ENCODE peak calls at places on chromosomes 7 and 10, in ten cellular contexts. X is immature natural killer cell; H is activated naive CD8-positive, alpha-beta T cell treated with anti-CD3 and anti-CD28 coated beads, Interleukin-2, amount 50 U/mL, for 24 hours; K is right atrium auricular region; R is aorta; F is spleen; D is AG04449; S is NCI-H2081; W is iPS DF 19.7; O is effector memory CD8-positive, alpha-beta T cell. L is an unnamed sample.

GRCh38 chr10:59098387-59098786 is 78.1 kb upstream of the PHYHIPL start:
- DNase-seq in X (no peak), H (no peak), K (no peak), R (peak), F (no peak), D (no peak), S (no peak), W (no peak), O (no peak), L (no peak)

GRCh38 chr10:50653142-50653541 is 29.4 kb upstream of the SGMS1 start:
- DNase-seq in X (peak), H (no peak), K (no peak), R (no peak), F (no peak), D (no peak), S (peak), W (no peak), O (peak), L (no peak)

GRCh38 chr10:78741541-78741940 is 327.2 kb upstream of the ZMIZ1 start:
- DNase-seq in X (no peak), H (no peak), K (no peak), R (no peak), F (no peak), D (no peak), S (no peak), W (no peak), O (no peak), L (no peak)

GRCh38 chr10:104349623-104350142 is 4.0 kb upstream of the CFAP58 start:
- DNase-seq in X (no peak), H (no peak), K (no peak), R (no peak), F (no peak), D (no peak), S (no peak), W (no peak), O (no peak), L (no peak)

GRCh38 chr10:13816195-13816926 is 229.6 kb downstream of the PRPF18 start:
- DNase-seq in X (no peak), H (no peak), K (no peak), R (no peak), F (no peak), D (no peak), S (peak), W (no peak), O (no peak), L (peak)

GRCh38 chr10:71970331-71970730 is 6.1 kb downstream of the CHST3 start:
- DNase-seq in X (no peak), H (no peak), K (no peak), R (no peak), F (peak), D (no peak), S (no peak), W (no peak), O (no peak), L (no peak)

GRCh38 chr10:32489935-32490334 is 44.0 kb downstream of the CCDC7 start:
- DNase-seq in X (no peak), H (no peak), K (no peak), R (no peak), F (no peak), D (no peak), S (no peak), W (no peak), O (no peak), L (no peak)

GRCh38 chr10:58578366-58578765 is 65.7 kb downstream of the BICC1 start:
- DNase-seq in X (no peak), H (no peak), K (no peak), R (no peak), F (no peak), D (no peak), S (no peak), W (no peak), O (no peak), L (no peak)

GRCh38 chr7:153084283-153084682 is 324.7 kb downstream of the ACTR3B start:
- DNase-seq in X (no peak), H (no peak), K (no peak), R (no peak), F (no peak), D (no peak), S (no peak), W (no peak), O (no peak), L (no peak)

GRCh38 chr7:77696643-77697534 is 630 bp downstream of the RSBN1L start:
- DNase-seq in X (no peak), H (peak), K (no peak), R (peak), F (peak), D (no peak), S (peak), W (no peak), O (peak), L (peak)

GRCh38 chr10:132865851-132866600 is 76.3 kb downstream of the CFAP46 start:
- DNase-seq in X (no peak), H (no peak), K (no peak), R (no peak), F (peak), D (no peak), S (no peak), W (no peak), O (no peak), L (no peak)

GRCh38 chr10:56359837-56360236 is 1.2 kb downstream of the ZWINT start:
- DNase-seq in X (no peak), H (no peak), K (no peak), R (no peak), F (peak), D (no peak), S (no peak), W (no peak), O (no peak), L (no peak)

GRCh38 chr10:89836840-89837172 is 135.4 kb downstream of the KIF20B start:
- DNase-seq in X (no peak), H (peak), K (no peak), R (peak), F (peak), D (no peak), S (no peak), W (no peak), O (no peak), L (no peak)

GRCh38 chr7:24442170-24442777 is 131.0 kb upstream of the PALS2 start:
- DNase-seq in X (peak), H (peak), K (no peak), R (no peak), F (no peak), D (no peak), S (no peak), W (no peak), O (peak), L (no peak)

L was measured in NCI-H774.